ENCODE peak calls at places on chromosomes 5 and 9, in ten cellular contexts. D is cardiac fibroblast; M is NCI-H1105; Y is T-helper 1 cell; N is HTR-8/SVneo; W is pancreas; P is NAMALWA; S is activated T-cell treated with anti-CD3 and anti-CD28 coated beads for 1 hour; A is left kidney; V is effector CD4-positive, alpha-beta T cell. E is an unnamed sample.

GRCh38 chr9:82062245-82062644 is 73.7 kb downstream of the SPATA31D1 start:
- DNase-seq in D (no peak), M (no peak), Y (no peak), N (no peak), W (no peak), P (no peak), S (no peak), A (peak), V (no peak), E (no peak)

GRCh38 chr5:36945687-36946086 is 69.1 kb downstream of the NIPBL start:
- DNase-seq in D (no peak), M (no peak), Y (no peak), N (no peak), W (no peak), P (no peak), S (no peak), A (no peak), V (no peak), E (no peak)

GRCh38 chr5:168648576-168648975 is 69.4 kb upstream of the PANK3 start:
- DNase-seq in D (no peak), M (no peak), Y (no peak), N (no peak), W (no peak), P (no peak), S (no peak), A (no peak), V (no peak), E (no peak)

GRCh38 chr5:18778226-18778625 is 1144.0 kb downstream of the TAF11L14 start:
- DNase-seq in D (no peak), M (no peak), Y (no peak), N (no peak), W (no peak), P (no peak), S (no peak), A (no peak), V (no peak), E (no peak)

GRCh38 chr5:140235776-140236558 is 61.0 kb downstream of the CYSTM1 start:
- DNase-seq in D (no peak), M (no peak), Y (no peak), N (no peak), W (no peak), P (no peak), S (no peak), A (no peak), V (no peak), E (no peak)

GRCh38 chr9:38707885-38708640 is 11.9 kb downstream of the FAM240B start:
- DNase-seq in D (no peak), M (no peak), Y (no peak), N (no peak), W (no peak), P (peak), S (no peak), A (peak), V (no peak), E (no peak)

GRCh38 chr5:72273547-72273946 is 46.5 kb downstream of the MRPS27 start:
- DNase-seq in D (no peak), M (no peak), Y (no peak), N (no peak), W (no peak), P (no peak), S (no peak), A (no peak), V (no peak), E (no peak)

GRCh38 chr5:604391-604831 is 7.7 kb upstream of the CEP72 start:
- DNase-seq in D (no peak), M (no peak), Y (no peak), N (no peak), W (no peak), P (no peak), S (no peak), A (no peak), V (no peak), E (no peak)

GRCh38 chr5:31638286-31638685 is 645 bp upstream of the PDZD2 start:
- DNase-seq in D (peak), M (no peak), Y (no peak), N (no peak), W (peak), P (no peak), S (no peak), A (no peak), V (no peak), E (no peak)

GRCh38 chr5:178150977-178151734 is 2.5 kb downstream of the NHP2 start:
- DNase-seq in D (no peak), M (no peak), Y (no peak), N (no peak), W (no peak), P (no peak), S (no peak), A (no peak), V (no peak), E (no peak)

GRCh38 chr9:130072515-130073235 is 19.0 kb downstream of the GPR107 start:
- DNase-seq in D (no peak), M (no peak), Y (no peak), N (no peak), W (no peak), P (no peak), S (no peak), A (no peak), V (no peak), E (no peak)

GRCh38 chr9:6415266-6415665 is 2.3 kb downstream of the UHRF2 start:
- DNase-seq in D (no peak), M (no peak), Y (no peak), N (no peak), W (no peak), P (peak), S (no peak), A (peak), V (no peak), E (no peak)

GRCh38 chr5:79025054-79025465 is 40.0 kb upstream of the ARSB start:
- DNase-seq in D (peak), M (peak), Y (peak), N (peak), W (peak), P (peak), S (peak), A (peak), V (peak), E (peak)

GRCh38 chr9:32928912-32929311 is 72.5 kb downstream of the APTX start:
- DNase-seq in D (peak), M (no peak), Y (no peak), N (no peak), W (no peak), P (no peak), S (no peak), A (no peak), V (no peak), E (no peak)

GRCh38 chr9:26937816-26938371 is 9.1 kb downstream of the PLAA start:
- DNase-seq in D (no peak), M (no peak), Y (no peak), N (no peak), W (no peak), P (no peak), S (no peak), A (no peak), V (no peak), E (no peak)

GRCh38 chr5:55604611-55605067 is 69.9 kb upstream of the PLPP1 start:
- DNase-seq in D (peak), M (no peak), Y (no peak), N (no peak), W (no peak), P (no peak), S (no peak), A (no peak), V (no peak), E (no peak)

GRCh38 chr9:22817181-22817580 is 370.6 kb downstream of the DMRTA1 start:
- DNase-seq in D (no peak), M (no peak), Y (no peak), N (no peak), W (no peak), P (no peak), S (no peak), A (no peak), V (no peak), E (no peak)

GRCh38 chr5:24367211-24367610 is 277.6 kb downstream of the CDH10 start:
- DNase-seq in D (no peak), M (no peak), Y (no peak), N (no peak), W (no peak), P (no peak), S (no peak), A (no peak), V (no peak), E (no peak)

E was measured in HFF-Myc.